ENCODE peak calls at places on chromosomes 12 and 14, in six cellular contexts. O, Q, X, A, E and H are unnamed samples.

GRCh38 chr14:71361335-71361734 is 454.1 kb downstream of the PCNX1 start:
- DNase-seq in X (no peak), E (no peak), Q (no peak), O (no peak), A (peak; percentile 49), H (no peak)

GRCh38 chr12:46487567-46488131 is 115.1 kb upstream of the SLC38A2 start:
- DNase-seq in E (no peak), X (no peak), O (no peak), Q (no peak), A (no peak), H (no peak)

GRCh38 chr12:118783703-118784102 is 197.6 kb upstream of the SRRM4 start:
- DNase-seq in X (no peak), E (no peak), O (no peak), Q (no peak), A (no peak), H (no peak)

GRCh38 chr12:108798551-108799221 is 58.7 kb downstream of the SSH1 start:
- DNase-seq in A (peak; percentile 69), O (no peak), X (no peak), E (no peak), Q (no peak), H (peak; percentile 68)

GRCh38 chr14:63737582-63738006 is 9.7 kb upstream of the SGPP1 start:
- DNase-seq in X (no peak), O (no peak), Q (no peak), A (no peak), E (no peak), H (no peak)

GRCh38 chr12:116360579-116361403 is 83.3 kb upstream of the MED13L start:
- DNase-seq in A (no peak), Q (no peak), E (no peak), X (no peak), O (no peak), H (no peak)

GRCh38 chr14:67576216-67576615 is 23.9 kb downstream of the PIGH start:
- DNase-seq in O (no peak), Q (no peak), X (no peak), E (no peak), A (no peak), H (no peak)

GRCh38 chr12:122023339-122024131 is 1.9 kb downstream of the BCL7A start:
- DNase-seq in X (no peak), E (no peak), O (peak; percentile 55), Q (peak; percentile 23), A (peak; percentile 80), H (peak; percentile 59)

GRCh38 chr12:5003025-5003666 is 40.5 kb upstream of the KCNA5 start:
- DNase-seq in E (peak; percentile 26), Q (peak; percentile 78), A (peak; percentile 64), X (peak; percentile 18), O (peak; percentile 27), H (peak; percentile 87)

GRCh38 chr14:86799244-86799647 is 1193.7 kb downstream of the GALC start:
- DNase-seq in E (no peak), O (peak; percentile 9), X (no peak), Q (no peak), A (peak; percentile 94), H (no peak)